ENCODE peak calls at places on chromosomes 13 and 19, in seven cellular contexts. One of them, this sample, is unnamed.

GRCh38 chr13:79525458-79525857 is 44.5 kb downstream of the NDFIP2 start:
- DNase-seq in foreskin fibroblast: no peak
- DNase-seq in HFF-Myc: no peak
- DNase-seq in adrenal gland: no peak
- DNase-seq in tibial nerve: no peak
- DNase-seq in CD8-positive, alpha-beta T cell: no peak
- DNase-seq in IMR-90: no peak
- DNase-seq in this sample: no peak

GRCh38 chr19:40667602-40668001 is 22.8 kb downstream of the NUMBL start:
- DNase-seq in foreskin fibroblast: no peak
- DNase-seq in HFF-Myc: no peak
- DNase-seq in adrenal gland: no peak
- DNase-seq in tibial nerve: no peak
- DNase-seq in CD8-positive, alpha-beta T cell: no peak
- DNase-seq in IMR-90: no peak
- DNase-seq in this sample: no peak

GRCh38 chr13:40895207-40895606 is 105.8 kb downstream of the SLC25A15 start:
- DNase-seq in foreskin fibroblast: no peak
- DNase-seq in HFF-Myc: no peak
- DNase-seq in adrenal gland: no peak
- DNase-seq in tibial nerve: no peak
- DNase-seq in CD8-positive, alpha-beta T cell: no peak
- DNase-seq in IMR-90: no peak
- DNase-seq in this sample: no peak

GRCh38 chr13:25727250-25727649 is 324.6 kb downstream of the SHISA2 start:
- DNase-seq in foreskin fibroblast: no peak
- DNase-seq in HFF-Myc: no peak
- DNase-seq in adrenal gland: no peak
- DNase-seq in tibial nerve: no peak
- DNase-seq in CD8-positive, alpha-beta T cell: no peak
- DNase-seq in IMR-90: no peak
- DNase-seq in this sample: no peak

GRCh38 chr19:45075215-45076028 is 856 bp downstream of the ZNF296 start:
- DNase-seq in foreskin fibroblast: peak; percentile 82
- DNase-seq in HFF-Myc: no peak
- DNase-seq in adrenal gland: no peak
- DNase-seq in tibial nerve: no peak
- DNase-seq in CD8-positive, alpha-beta T cell: no peak
- DNase-seq in IMR-90: no peak
- DNase-seq in this sample: no peak

GRCh38 chr19:16541526-16542044 is 652 bp downstream of the CHERP start:
- DNase-seq in foreskin fibroblast: no peak
- DNase-seq in HFF-Myc: no peak
- DNase-seq in adrenal gland: no peak
- DNase-seq in tibial nerve: no peak
- DNase-seq in CD8-positive, alpha-beta T cell: no peak
- DNase-seq in IMR-90: peak; percentile 11
- DNase-seq in this sample: peak; percentile 1

GRCh38 chr13:80161219-80161618 is 179.7 kb downstream of the SPRY2 start:
- DNase-seq in foreskin fibroblast: no peak
- DNase-seq in HFF-Myc: no peak
- DNase-seq in adrenal gland: no peak
- DNase-seq in tibial nerve: no peak
- DNase-seq in CD8-positive, alpha-beta T cell: no peak
- DNase-seq in IMR-90: no peak
- DNase-seq in this sample: no peak

GRCh38 chr19:40756502-40757110 is 5.6 kb downstream of the SNRPA start:
- DNase-seq in foreskin fibroblast: no peak
- DNase-seq in HFF-Myc: no peak
- DNase-seq in adrenal gland: no peak
- DNase-seq in tibial nerve: no peak
- DNase-seq in CD8-positive, alpha-beta T cell: no peak
- DNase-seq in IMR-90: no peak
- DNase-seq in this sample: no peak

GRCh38 chr19:34482380-34483250 is 1.1 kb downstream of the WTIP start:
- DNase-seq in foreskin fibroblast: peak; percentile 71
- DNase-seq in HFF-Myc: no peak
- DNase-seq in adrenal gland: no peak
- DNase-seq in tibial nerve: no peak
- DNase-seq in CD8-positive, alpha-beta T cell: no peak
- DNase-seq in IMR-90: peak; percentile 37
- DNase-seq in this sample: no peak

GRCh38 chr19:13588953-13589833 is 82.9 kb upstream of the CACNA1A start:
- DNase-seq in foreskin fibroblast: peak; percentile 83
- DNase-seq in HFF-Myc: no peak
- DNase-seq in adrenal gland: peak; percentile 65
- DNase-seq in tibial nerve: peak; percentile 52
- DNase-seq in CD8-positive, alpha-beta T cell: peak; percentile 71
- DNase-seq in IMR-90: peak; percentile 41
- DNase-seq in this sample: peak; percentile 13

GRCh38 chr13:90800082-90800746 is 547.3 kb upstream of the MIR17HG start:
- DNase-seq in foreskin fibroblast: no peak
- DNase-seq in HFF-Myc: no peak
- DNase-seq in adrenal gland: peak; percentile 47
- DNase-seq in tibial nerve: peak; percentile 49
- DNase-seq in CD8-positive, alpha-beta T cell: no peak
- DNase-seq in IMR-90: no peak
- DNase-seq in this sample: no peak

GRCh38 chr13:62512194-62513141 is 1096.8 kb upstream of the PCDH20 start:
- DNase-seq in foreskin fibroblast: peak; percentile 49
- DNase-seq in HFF-Myc: no peak
- DNase-seq in adrenal gland: no peak
- DNase-seq in tibial nerve: no peak
- DNase-seq in CD8-positive, alpha-beta T cell: no peak
- DNase-seq in IMR-90: peak; percentile 32
- DNase-seq in this sample: peak; percentile 3

GRCh38 chr13:34347784-34348573 is 530.0 kb downstream of the RFC3 start:
- DNase-seq in foreskin fibroblast: no peak
- DNase-seq in HFF-Myc: no peak
- DNase-seq in adrenal gland: no peak
- DNase-seq in tibial nerve: no peak
- DNase-seq in CD8-positive, alpha-beta T cell: no peak
- DNase-seq in IMR-90: no peak
- DNase-seq in this sample: no peak

GRCh38 chr13:72839831-72840426 is 58.0 kb downstream of the PIBF1 start:
- DNase-seq in foreskin fibroblast: peak; percentile 56
- DNase-seq in HFF-Myc: peak; percentile 14
- DNase-seq in adrenal gland: peak; percentile 20
- DNase-seq in tibial nerve: no peak
- DNase-seq in CD8-positive, alpha-beta T cell: no peak
- DNase-seq in IMR-90: peak; percentile 42
- DNase-seq in this sample: peak; percentile 28

GRCh38 chr19:2464389-2464788 is 7.6 kb upstream of the LMNB2 start:
- DNase-seq in foreskin fibroblast: peak; percentile 14
- DNase-seq in HFF-Myc: no peak
- DNase-seq in adrenal gland: no peak
- DNase-seq in tibial nerve: no peak
- DNase-seq in CD8-positive, alpha-beta T cell: no peak
- DNase-seq in IMR-90: no peak
- DNase-seq in this sample: no peak

GRCh38 chr19:46872967-46873366 is 12.2 kb downstream of the ARHGAP35 start:
- DNase-seq in foreskin fibroblast: no peak
- DNase-seq in HFF-Myc: no peak
- DNase-seq in adrenal gland: no peak
- DNase-seq in tibial nerve: no peak
- DNase-seq in CD8-positive, alpha-beta T cell: no peak
- DNase-seq in IMR-90: no peak
- DNase-seq in this sample: no peak

GRCh38 chr19:18282021-18282787 is 782 bp upstream of the JUND start:
- DNase-seq in foreskin fibroblast: no peak
- DNase-seq in HFF-Myc: no peak
- DNase-seq in adrenal gland: no peak
- DNase-seq in tibial nerve: no peak
- DNase-seq in CD8-positive, alpha-beta T cell: no peak
- DNase-seq in IMR-90: no peak
- DNase-seq in this sample: no peak
- TF ChIP-seq CTCF in foreskin fibroblast: no peak
- TF ChIP-seq CTCF in HFF-Myc: no peak
- TF ChIP-seq CTCF in adrenal gland: no peak
- TF ChIP-seq CTCF in tibial nerve: no peak
- TF ChIP-seq CTCF in CD8-positive, alpha-beta T cell: no peak
- TF ChIP-seq CTCF in IMR-90: peak; percentile 38
- TF ChIP-seq CTCF in this sample: no peak

GRCh38 chr13:38685974-38686571 is 804 bp upstream of the FREM2 start:
- DNase-seq in foreskin fibroblast: peak; percentile 4
- DNase-seq in HFF-Myc: no peak
- DNase-seq in adrenal gland: no peak
- DNase-seq in tibial nerve: no peak
- DNase-seq in CD8-positive, alpha-beta T cell: no peak
- DNase-seq in IMR-90: no peak
- DNase-seq in this sample: peak; percentile 28
- H3K4me3 ChIP-seq in foreskin fibroblast: no peak overlapping the region
- H3K4me3 ChIP-seq in HFF-Myc: no peak overlapping the region
- H3K4me3 ChIP-seq in adrenal gland: no peak overlapping the region
- H3K4me3 ChIP-seq in tibial nerve: peak overlapping the region; percentile 40
- H3K4me3 ChIP-seq in CD8-positive, alpha-beta T cell: no peak overlapping the region
- H3K4me3 ChIP-seq in IMR-90: no peak overlapping the region
- H3K4me3 ChIP-seq in this sample: peak overlapping the region; percentile 47

DNA sequence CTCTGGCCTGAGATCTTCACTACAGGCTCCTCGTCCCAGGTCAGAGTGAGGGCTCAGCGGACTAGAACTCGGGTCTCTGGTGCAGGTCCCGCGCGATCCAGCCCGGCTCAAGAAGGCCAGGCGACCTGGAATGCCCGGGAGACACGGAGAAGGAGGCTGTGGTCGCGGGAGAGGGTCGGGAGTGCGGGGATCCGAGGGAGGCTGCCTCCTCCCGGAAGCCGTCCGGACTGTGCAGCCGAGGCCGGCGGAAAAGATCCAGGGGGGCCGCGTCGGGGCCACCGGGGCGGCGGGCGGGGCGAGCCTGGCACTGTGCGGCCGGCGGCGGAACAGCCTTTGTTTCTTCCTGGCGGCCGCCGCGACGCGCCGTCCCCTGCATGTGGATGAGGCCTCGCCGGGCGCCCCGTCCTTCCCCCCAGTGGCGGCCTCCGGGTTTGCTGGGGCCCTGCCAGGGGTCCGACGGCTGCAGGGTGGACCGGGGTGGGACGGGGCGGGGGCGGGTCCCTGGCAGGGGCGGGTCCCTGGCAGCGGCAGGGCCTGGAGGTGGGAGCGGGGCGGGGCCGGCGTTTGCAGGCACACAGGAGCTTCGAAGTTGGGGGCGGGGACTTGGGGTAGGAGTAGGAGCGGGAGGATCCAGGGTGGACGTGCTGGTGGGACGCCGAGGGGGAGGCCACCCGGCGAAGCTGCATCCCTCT is 1.0 kb upstream of the SLC7A10 start:
- DNase-seq in foreskin fibroblast: peak; percentile 30
- DNase-seq in HFF-Myc: no peak
- DNase-seq in adrenal gland: no peak
- DNase-seq in tibial nerve: no peak
- DNase-seq in CD8-positive, alpha-beta T cell: no peak
- DNase-seq in IMR-90: no peak
- DNase-seq in this sample: no peak
- TF ChIP-seq CTCF in foreskin fibroblast: no peak
- TF ChIP-seq CTCF in HFF-Myc: no peak
- TF ChIP-seq CTCF in adrenal gland: no peak
- TF ChIP-seq CTCF in tibial nerve: no peak
- TF ChIP-seq CTCF in CD8-positive, alpha-beta T cell: no peak
- TF ChIP-seq CTCF in IMR-90: no peak
- TF ChIP-seq CTCF in this sample: no peak

GRCh38 chr13:99746857-99747710 is 224.5 kb downstream of the ZIC5 start:
- DNase-seq in foreskin fibroblast: no peak
- DNase-seq in HFF-Myc: no peak
- DNase-seq in adrenal gland: no peak
- DNase-seq in tibial nerve: no peak
- DNase-seq in CD8-positive, alpha-beta T cell: no peak
- DNase-seq in IMR-90: no peak
- DNase-seq in this sample: no peak
- H3K4me3 ChIP-seq in foreskin fibroblast: no peak overlapping the region
- H3K4me3 ChIP-seq in HFF-Myc: no peak overlapping the region
- H3K4me3 ChIP-seq in adrenal gland: no peak overlapping the region
- H3K4me3 ChIP-seq in tibial nerve: no peak overlapping the region
- H3K4me3 ChIP-seq in CD8-positive, alpha-beta T cell: no peak overlapping the region
- H3K4me3 ChIP-seq in IMR-90: no peak overlapping the region
- H3K4me3 ChIP-seq in this sample: no peak overlapping the region

GRCh38 chr13:83780201-83780600 is 102.1 kb downstream of the SLITRK1 start:
- DNase-seq in foreskin fibroblast: peak; percentile 46
- DNase-seq in HFF-Myc: peak; percentile 1
- DNase-seq in adrenal gland: no peak
- DNase-seq in tibial nerve: no peak
- DNase-seq in CD8-positive, alpha-beta T cell: no peak
- DNase-seq in IMR-90: peak; percentile 15
- DNase-seq in this sample: no peak
- TF ChIP-seq CTCF in foreskin fibroblast: peak; percentile 46
- TF ChIP-seq CTCF in HFF-Myc: peak; percentile 31
- TF ChIP-seq CTCF in adrenal gland: no peak
- TF ChIP-seq CTCF in tibial nerve: no peak
- TF ChIP-seq CTCF in CD8-positive, alpha-beta T cell: no peak
- TF ChIP-seq CTCF in IMR-90: peak; percentile 43
- TF ChIP-seq CTCF in this sample: peak; percentile 40

DNA sequence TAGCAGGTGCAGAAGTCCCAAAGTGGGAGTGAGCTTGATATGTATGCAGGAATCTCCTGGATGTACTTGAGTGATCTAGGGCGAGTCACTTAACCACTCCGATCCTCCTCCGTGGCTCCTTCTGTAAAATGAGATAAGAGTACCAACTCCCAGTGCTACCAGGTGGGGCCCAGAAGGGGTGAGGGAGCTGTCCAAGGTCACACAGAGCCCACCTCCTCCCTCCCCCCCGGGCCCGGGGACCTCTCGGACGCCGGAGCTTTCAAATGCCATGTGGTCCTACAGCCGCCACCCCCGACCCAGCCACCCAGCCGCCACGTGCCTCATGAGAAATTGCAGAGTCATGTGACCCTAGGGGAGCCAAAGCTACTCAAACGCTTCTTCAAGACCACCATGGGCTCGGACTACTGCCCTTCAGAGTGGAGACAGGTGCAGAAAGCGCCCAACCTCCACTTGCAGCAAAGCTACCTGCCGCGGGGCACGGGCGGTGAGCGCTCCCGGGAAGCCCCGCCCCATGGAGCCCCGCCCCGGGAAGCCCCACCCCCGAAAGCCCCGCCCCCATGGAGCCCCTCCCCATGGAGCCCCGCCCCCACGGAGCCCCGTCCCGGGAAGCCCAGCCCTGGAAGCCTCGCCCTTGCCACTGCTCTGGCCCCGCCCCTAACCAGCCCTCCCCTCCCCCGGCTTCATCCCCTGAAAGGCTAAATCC is 10.1 kb upstream of the ZNF358 start:
- DNase-seq in foreskin fibroblast: no peak
- DNase-seq in HFF-Myc: no peak
- DNase-seq in adrenal gland: no peak
- DNase-seq in tibial nerve: no peak
- DNase-seq in CD8-positive, alpha-beta T cell: no peak
- DNase-seq in IMR-90: no peak
- DNase-seq in this sample: no peak
- H3K4me3 ChIP-seq in foreskin fibroblast: no peak overlapping the region
- H3K4me3 ChIP-seq in HFF-Myc: no peak overlapping the region
- H3K4me3 ChIP-seq in adrenal gland: no peak overlapping the region
- H3K4me3 ChIP-seq in tibial nerve: no peak overlapping the region
- H3K4me3 ChIP-seq in CD8-positive, alpha-beta T cell: no peak overlapping the region
- H3K4me3 ChIP-seq in IMR-90: no peak overlapping the region
- H3K4me3 ChIP-seq in this sample: no peak overlapping the region

GRCh38 chr13:46317120-46317519 is 69.9 kb downstream of the RUBCNL start:
- DNase-seq in foreskin fibroblast: peak; percentile 61
- DNase-seq in HFF-Myc: no peak
- DNase-seq in adrenal gland: no peak
- DNase-seq in tibial nerve: no peak
- DNase-seq in CD8-positive, alpha-beta T cell: no peak
- DNase-seq in IMR-90: no peak
- DNase-seq in this sample: no peak
- TF ChIP-seq CTCF in foreskin fibroblast: peak; percentile 6
- TF ChIP-seq CTCF in HFF-Myc: no peak
- TF ChIP-seq CTCF in adrenal gland: no peak
- TF ChIP-seq CTCF in tibial nerve: no peak
- TF ChIP-seq CTCF in CD8-positive, alpha-beta T cell: no peak
- TF ChIP-seq CTCF in IMR-90: no peak
- TF ChIP-seq CTCF in this sample: peak; percentile 13

GRCh38 chr19:1101337-1101698 is 2.5 kb upstream of the GPX4 start:
- DNase-seq in foreskin fibroblast: no peak
- DNase-seq in HFF-Myc: no peak
- DNase-seq in adrenal gland: no peak
- DNase-seq in tibial nerve: no peak
- DNase-seq in CD8-positive, alpha-beta T cell: no peak
- DNase-seq in IMR-90: no peak
- DNase-seq in this sample: no peak
- H3K4me3 ChIP-seq in foreskin fibroblast: no peak overlapping the region
- H3K4me3 ChIP-seq in HFF-Myc: no peak overlapping the region
- H3K4me3 ChIP-seq in adrenal gland: no peak overlapping the region
- H3K4me3 ChIP-seq in tibial nerve: no peak overlapping the region
- H3K4me3 ChIP-seq in CD8-positive, alpha-beta T cell: no peak overlapping the region
- H3K4me3 ChIP-seq in IMR-90: no peak overlapping the region
- H3K4me3 ChIP-seq in this sample: no peak overlapping the region